ENCODE peak calls at places on chromosomes 12 and 14, in seven cellular contexts. P, G, E, I, R, N and Y are unnamed samples.

GRCh38 chr14:96748371-96748770 is 48.8 kb upstream of the VRK1 start:
- DNase-seq in E (no peak), I (no peak), R (no peak), G (no peak), N (no peak), P (no peak), Y (no peak)

GRCh38 chr12:57489157-57489641 is 1.3 kb downstream of the MARS1 start:
- DNase-seq in I (peak; percentile 39), E (peak; percentile 27), P (no peak), R (no peak), G (no peak), N (no peak), Y (no peak)

GRCh38 chr12:91406920-91407341 is 224.3 kb upstream of the DCN start:
- DNase-seq in P (no peak), E (peak; percentile 36), G (no peak), N (no peak), R (no peak), I (peak; percentile 28), Y (peak; percentile 76)

GRCh38 chr12:34394211-34395055 is 372.1 kb downstream of the ALG10 start:
- DNase-seq in I (no peak), G (peak; percentile 6), E (no peak), R (no peak), N (peak; percentile 41), P (no peak), Y (no peak)

GRCh38 chr14:71636820-71637471 is 295.3 kb upstream of the RGS6 start:
- DNase-seq in G (no peak), R (no peak), P (no peak), E (no peak), I (no peak), N (no peak), Y (peak; percentile 12)

GRCh38 chr12:88310069-88310468 is 168.0 kb downstream of the TMTC3 start:
- DNase-seq in G (no peak), E (peak; percentile 78), R (no peak), N (no peak), P (no peak), I (no peak), Y (no peak)

GRCh38 chr12:105355752-105356151 is 25.3 kb downstream of the C12orf75 start:
- DNase-seq in P (peak; percentile 15), R (no peak), N (no peak), I (no peak), G (no peak), E (peak; percentile 82), Y (no peak)

GRCh38 chr12:1666685-1667162 is 24.1 kb upstream of the ADIPOR2 start:
- DNase-seq in P (no peak), R (no peak), N (no peak), E (no peak), G (no peak), I (no peak), Y (peak; percentile 16)

GRCh38 chr12:107368586-107368985 is 275.2 kb upstream of the CRY1 start:
- DNase-seq in G (no peak), N (no peak), P (no peak), R (no peak), E (no peak), I (no peak), Y (no peak)

GRCh38 chr14:102829106-102829505 is 51.9 kb downstream of the TRAF3 start:
- DNase-seq in I (no peak), R (no peak), G (no peak), P (peak; percentile 93), N (no peak), E (peak; percentile 11), Y (no peak)

GRCh38 chr12:26125451-26126339 is 858 bp upstream of the BHLHE41 start:
- DNase-seq in I (peak; percentile 85), N (peak; percentile 88), E (peak; percentile 87), G (peak; percentile 80), P (no peak), R (no peak), Y (peak; percentile 45)

GRCh38 chr12:26122681-26123481 is 2.0 kb downstream of the BHLHE41 start:
- DNase-seq in P (no peak), I (no peak), E (peak; percentile 88), N (peak; percentile 81), G (peak; percentile 79), R (no peak), Y (peak; percentile 39)

GRCh38 chr12:26124491-26125450 is at the start of gene BHLHE41:
- DNase-seq in N (peak; percentile 85), E (peak; percentile 82), G (peak; percentile 82), R (no peak), P (no peak), I (peak; percentile 60), Y (peak; percentile 34)

GRCh38 chr12:26121841-26122680 is 2.8 kb downstream of the BHLHE41 start:
- DNase-seq in G (no peak), I (peak; percentile 19), N (peak; percentile 78), E (peak; percentile 44), R (peak; percentile 3), P (no peak), Y (peak; percentile 46)

DNA sequence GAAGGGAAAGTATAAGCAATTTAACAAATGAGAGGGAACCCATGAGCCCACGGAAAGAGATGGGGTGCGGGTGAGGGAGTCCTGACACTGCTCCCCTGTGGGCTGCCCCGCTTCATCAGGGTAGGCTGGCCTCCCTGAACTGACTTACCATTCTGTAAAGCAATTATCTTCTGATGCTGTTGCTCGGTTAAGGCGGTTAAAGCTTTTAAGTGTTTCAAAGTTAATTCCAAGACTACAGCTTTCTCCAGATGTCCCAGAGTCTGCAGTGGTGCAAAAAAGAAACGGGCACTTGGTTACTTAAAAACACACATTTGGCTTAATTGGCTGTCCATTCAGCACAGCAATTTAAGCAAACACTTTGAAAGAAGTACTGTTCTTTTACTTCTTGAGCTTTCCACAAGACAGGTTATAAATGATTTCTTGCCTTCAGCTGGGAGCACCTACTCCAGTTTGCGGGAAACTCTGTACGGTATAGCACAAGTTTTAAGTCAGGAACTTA is 1.3 kb downstream of the BHLHE41 start:
- DNase-seq in I (no peak), G (no peak), P (no peak), N (no peak), E (peak; percentile 39), R (no peak), Y (no peak)
- H3K4me3 ChIP-seq in I (no peak overlapping the region), G (peak overlapping the region; percentile 52), P (peak overlapping the region; percentile 60), N (peak overlapping the region; percentile 46), E (peak overlapping the region; percentile 54), R (no peak overlapping the region), Y (no peak overlapping the region)

GRCh38 chr12:12735301-12735700 is 18.1 kb downstream of the CDKN1B start:
- DNase-seq in R (no peak), E (peak; percentile 96), I (no peak), N (no peak), P (no peak), G (no peak), Y (no peak)
- H3K4me3 ChIP-seq in R (no peak overlapping the region), E (no peak overlapping the region), I (no peak overlapping the region), N (no peak overlapping the region), P (no peak overlapping the region), G (no peak overlapping the region), Y (no peak overlapping the region)

DNA sequence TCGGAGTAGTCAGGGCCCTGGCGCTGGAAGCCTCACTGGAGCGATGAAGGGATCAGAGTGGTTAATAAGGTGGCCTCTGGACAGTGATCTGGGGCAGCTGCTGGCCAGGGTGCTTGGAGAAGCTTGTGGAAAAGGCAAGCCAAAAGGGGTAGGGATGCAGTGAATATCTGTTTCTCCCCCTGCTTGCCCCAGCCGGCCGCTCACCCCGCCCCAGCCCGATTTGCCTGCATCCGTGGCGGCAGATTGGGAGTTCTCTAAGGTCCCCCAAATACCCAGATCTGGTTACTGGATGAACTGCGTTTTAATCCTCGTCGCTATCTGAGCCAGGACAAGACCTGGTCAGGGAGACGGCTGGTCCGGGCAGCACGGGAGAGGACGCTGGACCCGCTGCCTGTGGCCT is 7.2 kb upstream of the HOXC6 start:
- DNase-seq in I (no peak), P (no peak), R (no peak), G (no peak), N (no peak), E (no peak), Y (no peak)
- H3K4me3 ChIP-seq in I (no peak overlapping the region), P (no peak overlapping the region), R (no peak overlapping the region), G (peak overlapping the region; percentile 49), N (no peak overlapping the region), E (no peak overlapping the region), Y (no peak overlapping the region)

DNA sequence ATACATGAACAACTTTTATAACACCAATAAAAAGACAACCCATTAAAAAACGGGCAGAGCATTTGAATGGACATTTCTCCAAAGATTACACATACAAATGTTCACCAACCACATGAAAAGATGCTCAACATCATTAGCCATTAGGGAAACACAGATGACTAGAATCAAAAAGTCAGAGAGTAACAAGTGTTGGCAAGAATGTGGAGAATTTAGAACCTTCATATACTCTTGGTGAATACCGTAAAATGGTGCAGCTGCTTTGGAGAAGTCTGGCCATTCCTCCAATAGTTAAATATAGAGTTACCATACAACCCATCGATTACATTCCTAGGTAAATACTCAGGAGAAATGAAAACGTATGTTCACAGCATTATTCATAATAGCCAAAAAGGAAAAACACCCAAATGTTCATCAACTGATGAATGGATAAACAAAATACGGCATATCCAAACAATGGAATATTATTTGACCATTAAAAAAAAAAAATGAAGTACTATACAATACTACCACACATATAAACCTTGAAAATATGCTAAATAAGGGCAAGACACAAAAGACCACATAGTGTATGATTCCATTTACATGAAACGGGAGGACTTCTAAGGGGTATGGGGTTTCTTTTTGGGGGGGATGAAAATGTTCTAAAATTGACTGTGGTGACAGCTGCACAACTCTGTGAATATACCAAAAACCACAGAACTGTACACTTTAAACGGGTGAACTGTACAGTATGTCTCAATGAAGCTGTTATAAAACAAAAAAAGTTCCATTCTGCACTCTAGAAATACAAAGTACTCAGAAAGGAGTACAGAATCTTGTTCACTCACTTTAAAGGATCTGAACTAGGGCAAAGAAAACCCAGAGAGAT is 3.2 kb downstream of the CORO1C start:
- DNase-seq in E (peak; percentile 57), N (no peak), P (no peak), I (no peak), G (no peak), R (no peak), Y (no peak)
- H3K4me3 ChIP-seq in E (peak overlapping the region; percentile 97), N (no peak overlapping the region), P (peak overlapping the region; percentile 98), I (no peak overlapping the region), G (peak overlapping the region; percentile 64), R (peak overlapping the region; percentile 90), Y (no peak overlapping the region)

GRCh38 chr12:25384038-25384953 is 133.6 kb upstream of the KRAS start:
- DNase-seq in P (no peak), R (no peak), E (no peak), I (peak; percentile 51), N (no peak), G (no peak), Y (no peak)
- H3K4me3 ChIP-seq in P (peak overlapping the region; percentile 82), R (peak overlapping the region; percentile 77), E (peak overlapping the region; percentile 68), I (no peak overlapping the region), N (no peak overlapping the region), G (peak overlapping the region; percentile 60), Y (no peak overlapping the region)